ENCODE peak calls at places on chromosomes 4 and X, in nine cellular contexts. J, W, R, B, U, I, Z, D and F are unnamed samples.

GRCh38 chr4:152277333-152277732 is 258.6 kb downstream of the FBXW7 start:
- DNase-seq in J (no peak), W (no peak), R (no peak), B (no peak), U (no peak), I (no peak), Z (no peak), D (no peak), F (no peak)

GRCh38 chr4:125719987-125720386 is 405.2 kb downstream of the FAT4 start:
- DNase-seq in J (no peak), W (no peak), R (no peak), B (no peak), U (no peak), I (peak; percentile 85), Z (no peak), D (no peak), F (peak; percentile 16)

GRCh38 chrX:98607739-98608138 is 1724.0 kb downstream of the RPA4 start:
- DNase-seq in J (no peak), W (no peak), R (no peak), B (no peak), U (peak; percentile 52), I (no peak), Z (no peak), D (no peak), F (no peak)

GRCh38 chr4:143353797-143354196 is 17.1 kb downstream of the GAB1 start:
- DNase-seq in J (no peak), W (no peak), R (no peak), B (no peak), U (no peak), I (no peak), Z (no peak), D (no peak), F (no peak)

GRCh38 chrX:46589977-46590723 is 16.6 kb downstream of the CHST7 start:
- DNase-seq in J (no peak), W (no peak), R (peak; percentile 72), B (no peak), U (no peak), I (peak; percentile 81), Z (no peak), D (no peak), F (no peak)

GRCh38 chrX:39653656-39654055 is 444.1 kb downstream of the BCOR start:
- DNase-seq in J (no peak), W (no peak), R (no peak), B (no peak), U (peak; percentile 63), I (no peak), Z (no peak), D (no peak), F (no peak)

GRCh38 chr4:165872443-165873297 is at the start of gene TLL1:
- DNase-seq in J (no peak), W (peak; percentile 42), R (peak; percentile 6), B (no peak), U (peak; percentile 34), I (peak; percentile 44), Z (peak; percentile 28), D (no peak), F (no peak)

GRCh38 chrX:52574416-52575275 is 57.8 kb upstream of the XAGE1B start:
- DNase-seq in J (no peak), W (peak; percentile 62), R (peak; percentile 61), B (no peak), U (no peak), I (peak; percentile 65), Z (no peak), D (no peak), F (peak; percentile 36)

GRCh38 chr4:187656953-187657352 is 338.6 kb upstream of the ZFP42 start:
- DNase-seq in J (no peak), W (no peak), R (peak; percentile 80), B (no peak), U (no peak), I (no peak), Z (no peak), D (no peak), F (no peak)

GRCh38 chr4:145299380-145300076 is 119.1 kb upstream of the OTUD4 start:
- DNase-seq in J (no peak), W (no peak), R (peak; percentile 11), B (no peak), U (no peak), I (peak; percentile 93), Z (no peak), D (no peak), F (peak; percentile 88)

GRCh38 chr4:41932988-41933387 is 2.2 kb upstream of the TMEM33 start:
- DNase-seq in J (no peak), W (no peak), R (no peak), B (no peak), U (no peak), I (no peak), Z (no peak), D (no peak), F (no peak)

GRCh38 chr4:14994242-14994641 is 8.0 kb upstream of the CPEB2 start:
- DNase-seq in J (no peak), W (no peak), R (peak; percentile 44), B (no peak), U (no peak), I (peak; percentile 67), Z (no peak), D (no peak), F (peak; percentile 42)

GRCh38 chrX:73267206-73267605 is 52.6 kb upstream of the NAP1L2 start:
- DNase-seq in J (no peak), W (no peak), R (no peak), B (no peak), U (no peak), I (no peak), Z (no peak), D (no peak), F (no peak)

GRCh38 chrX:73268463-73268862 is 53.8 kb upstream of the NAP1L2 start:
- DNase-seq in J (no peak), W (no peak), R (no peak), B (no peak), U (no peak), I (no peak), Z (no peak), D (no peak), F (no peak)

GRCh38 chrX:73267979-73268378 is 53.3 kb upstream of the NAP1L2 start:
- DNase-seq in J (no peak), W (no peak), R (no peak), B (no peak), U (no peak), I (no peak), Z (no peak), D (no peak), F (no peak)

GRCh38 chrX:73266766-73267165 is 52.1 kb upstream of the NAP1L2 start:
- DNase-seq in J (no peak), W (no peak), R (no peak), B (no peak), U (no peak), I (no peak), Z (no peak), D (no peak), F (no peak)

GRCh38 chrX:73270753-73271152 is 56.1 kb upstream of the NAP1L2 start:
- DNase-seq in J (no peak), W (no peak), R (no peak), B (no peak), U (no peak), I (no peak), Z (no peak), D (no peak), F (no peak)
- TF ChIP-seq CTCF in J (no peak), W (no peak), R (no peak), B (no peak), U (no peak), I (no peak), Z (no peak), D (no peak), F (no peak)

GRCh38 chrX:17374619-17375360 is at the start of gene NHS:
- DNase-seq in J (no peak), W (peak; percentile 88), R (peak; percentile 78), B (no peak), U (peak; percentile 87), I (peak; percentile 83), Z (peak; percentile 69), D (peak; percentile 77), F (peak; percentile 56)
- H3K27ac ChIP-seq in J (peak within 1 kb of the TSS; percentile 48), W (no peak within 1 kb of the TSS), R (peak within 1 kb of the TSS; percentile 34), B (no peak within 1 kb of the TSS), U (no peak within 1 kb of the TSS), I (peak within 1 kb of the TSS; percentile 26), Z (peak within 1 kb of the TSS; percentile 18), D (no peak within 1 kb of the TSS), F (peak within 1 kb of the TSS; percentile 46)

DNA sequence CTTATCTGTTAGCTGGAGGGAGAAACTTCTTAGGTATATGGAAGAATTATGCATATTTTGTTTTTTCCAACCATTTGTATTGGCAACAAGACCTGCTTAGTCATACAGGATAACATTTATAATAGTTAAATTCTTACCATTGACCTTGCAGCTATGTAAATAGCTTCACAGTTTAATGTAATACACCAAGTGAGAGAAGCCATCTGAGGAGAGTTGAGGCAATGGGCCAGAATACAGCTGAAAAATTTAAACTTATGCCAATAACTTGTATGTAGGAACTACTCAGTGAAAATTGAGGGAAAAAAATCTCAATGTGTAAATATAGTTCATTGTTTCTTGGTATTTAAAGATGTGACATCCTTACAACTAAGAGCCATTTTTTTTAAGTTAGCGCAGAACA is 273.5 kb downstream of the DACH2 start:
- DNase-seq in J (no peak), W (no peak), R (peak; percentile 56), B (no peak), U (no peak), I (no peak), Z (no peak), D (no peak), F (no peak)
- H3K27me3 ChIP-seq in J (no peaks in the 10 kb centered on the region), W (no peaks in the 10 kb centered on the region), R (no peaks in the 10 kb centered on the region), B (no peaks in the 10 kb centered on the region), U (no peaks in the 10 kb centered on the region), I (no peaks in the 10 kb centered on the region), Z (no peaks in the 10 kb centered on the region), D (no peaks in the 10 kb centered on the region), F (no peaks in the 10 kb centered on the region)

DNA sequence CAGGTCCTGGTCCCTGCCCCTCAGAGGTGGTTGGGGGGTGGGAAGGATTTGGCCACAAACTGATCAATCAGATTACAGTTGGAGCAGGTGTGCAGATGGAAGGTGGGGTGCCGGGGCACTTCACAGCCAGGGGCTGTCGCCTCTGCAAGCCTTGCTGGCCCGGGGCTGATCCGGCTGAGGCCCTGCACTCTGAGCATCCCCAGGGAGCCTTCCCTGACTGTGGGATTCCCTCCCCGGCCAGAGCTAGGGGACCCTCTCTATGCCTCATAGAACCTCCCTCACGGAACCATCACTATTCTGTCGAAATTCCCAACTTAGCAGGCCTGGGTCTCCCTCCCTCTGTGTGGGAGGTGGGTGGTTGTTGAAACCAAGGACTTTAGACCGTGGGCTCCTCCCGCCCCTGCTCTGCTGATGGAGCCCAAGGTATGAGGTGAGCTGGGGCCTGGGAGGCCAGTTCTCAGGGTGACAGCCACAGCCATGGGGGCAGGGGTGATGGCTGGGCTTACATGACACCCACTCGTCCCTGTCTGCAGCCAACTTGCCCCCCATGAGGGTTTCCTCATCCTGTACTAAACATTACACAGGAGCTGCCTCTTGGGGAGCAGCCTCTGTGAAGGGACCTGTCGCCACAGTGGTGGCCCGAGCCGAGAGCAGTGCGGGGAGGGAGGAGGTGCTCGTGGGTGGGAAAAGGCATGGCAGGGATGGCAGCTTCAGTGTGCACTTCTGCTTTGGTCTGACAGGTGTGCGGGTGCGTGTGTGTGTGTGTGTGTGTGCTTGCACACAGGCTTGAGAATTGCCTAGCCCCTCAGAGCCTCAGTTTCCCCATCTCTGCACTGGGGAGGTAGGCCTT is 3.7 kb downstream of the SH3TC1 start:
- DNase-seq in J (no peak), W (no peak), R (no peak), B (no peak), U (no peak), I (no peak), Z (no peak), D (no peak), F (no peak)
- TF ChIP-seq CTCF in J (no peak), W (no peak), R (no peak), B (no peak), U (no peak), I (no peak), Z (no peak), D (no peak), F (no peak)